ENCODE peak calls at places on chromosomes 1 and 21, in nine cellular contexts. One of them, this sample, is unnamed.

GRCh38 chr1:7407980-7408770 is 362.9 kb upstream of the VAMP3 start:
- DNase-seq in amniotic epithelial cell: no peak
- DNase-seq in posterior cingulate gyrus: no peak
- DNase-seq in EH: no peak
- DNase-seq in stimulated activated CD8-positive, alpha-beta memory T cell treated with anti-CD3 and anti-CD28 coated beads, Interleukin-2, amount 100 ng/mL, for 48 hours: no peak
- DNase-seq in anterior cingulate cortex: no peak
- DNase-seq in HT1080: no peak
- DNase-seq in astrocyte of the hippocampus: no peak
- DNase-seq in NCI-H524: no peak
- DNase-seq in this sample: no peak

GRCh38 chr21:43335119-43335518 is 91.8 kb downstream of the SIK1 start:
- DNase-seq in amniotic epithelial cell: no peak
- DNase-seq in posterior cingulate gyrus: no peak
- DNase-seq in EH: no peak
- DNase-seq in stimulated activated CD8-positive, alpha-beta memory T cell treated with anti-CD3 and anti-CD28 coated beads, Interleukin-2, amount 100 ng/mL, for 48 hours: no peak
- DNase-seq in anterior cingulate cortex: no peak
- DNase-seq in HT1080: no peak
- DNase-seq in astrocyte of the hippocampus: no peak
- DNase-seq in NCI-H524: no peak
- DNase-seq in this sample: no peak

GRCh38 chr1:41674501-41674900 is 190.0 kb upstream of the EDN2 start:
- DNase-seq in amniotic epithelial cell: no peak
- DNase-seq in posterior cingulate gyrus: no peak
- DNase-seq in EH: no peak
- DNase-seq in stimulated activated CD8-positive, alpha-beta memory T cell treated with anti-CD3 and anti-CD28 coated beads, Interleukin-2, amount 100 ng/mL, for 48 hours: no peak
- DNase-seq in anterior cingulate cortex: no peak
- DNase-seq in HT1080: no peak
- DNase-seq in astrocyte of the hippocampus: no peak
- DNase-seq in NCI-H524: no peak
- DNase-seq in this sample: no peak

GRCh38 chr1:147389532-147390184 is 147.2 kb downstream of the CHD1L start:
- DNase-seq in amniotic epithelial cell: peak; percentile 43
- DNase-seq in posterior cingulate gyrus: no peak
- DNase-seq in EH: peak; percentile 66
- DNase-seq in stimulated activated CD8-positive, alpha-beta memory T cell treated with anti-CD3 and anti-CD28 coated beads, Interleukin-2, amount 100 ng/mL, for 48 hours: no peak
- DNase-seq in anterior cingulate cortex: no peak
- DNase-seq in HT1080: peak; percentile 35
- DNase-seq in astrocyte of the hippocampus: peak; percentile 69
- DNase-seq in NCI-H524: peak; percentile 29
- DNase-seq in this sample: peak; percentile 76

GRCh38 chr1:248618878-248619277 is 16.0 kb downstream of the OR2T11 start:
- DNase-seq in amniotic epithelial cell: peak; percentile 4
- DNase-seq in posterior cingulate gyrus: peak; percentile 58
- DNase-seq in EH: peak; percentile 60
- DNase-seq in stimulated activated CD8-positive, alpha-beta memory T cell treated with anti-CD3 and anti-CD28 coated beads, Interleukin-2, amount 100 ng/mL, for 48 hours: peak; percentile 38
- DNase-seq in anterior cingulate cortex: no peak
- DNase-seq in HT1080: peak; percentile 35
- DNase-seq in astrocyte of the hippocampus: peak; percentile 12
- DNase-seq in NCI-H524: peak; percentile 18
- DNase-seq in this sample: peak; percentile 0

GRCh38 chr1:52482326-52483004 is 70.4 kb downstream of the TUT4 start:
- DNase-seq in amniotic epithelial cell: peak; percentile 18
- DNase-seq in posterior cingulate gyrus: no peak
- DNase-seq in EH: peak; percentile 2
- DNase-seq in stimulated activated CD8-positive, alpha-beta memory T cell treated with anti-CD3 and anti-CD28 coated beads, Interleukin-2, amount 100 ng/mL, for 48 hours: no peak
- DNase-seq in anterior cingulate cortex: no peak
- DNase-seq in HT1080: no peak
- DNase-seq in astrocyte of the hippocampus: no peak
- DNase-seq in NCI-H524: no peak
- DNase-seq in this sample: no peak

GRCh38 chr1:30043731-30044408 is 679.5 kb downstream of the MATN1 start:
- DNase-seq in amniotic epithelial cell: no peak
- DNase-seq in posterior cingulate gyrus: no peak
- DNase-seq in EH: no peak
- DNase-seq in stimulated activated CD8-positive, alpha-beta memory T cell treated with anti-CD3 and anti-CD28 coated beads, Interleukin-2, amount 100 ng/mL, for 48 hours: no peak
- DNase-seq in anterior cingulate cortex: no peak
- DNase-seq in HT1080: no peak
- DNase-seq in astrocyte of the hippocampus: no peak
- DNase-seq in NCI-H524: no peak
- DNase-seq in this sample: no peak

GRCh38 chr1:150548632-150549495 is at the start of gene ADAMTSL4:
- DNase-seq in amniotic epithelial cell: peak; percentile 76
- DNase-seq in posterior cingulate gyrus: no peak
- DNase-seq in EH: peak; percentile 82
- DNase-seq in stimulated activated CD8-positive, alpha-beta memory T cell treated with anti-CD3 and anti-CD28 coated beads, Interleukin-2, amount 100 ng/mL, for 48 hours: no peak
- DNase-seq in anterior cingulate cortex: peak; percentile 35
- DNase-seq in HT1080: peak; percentile 52
- DNase-seq in astrocyte of the hippocampus: peak; percentile 86
- DNase-seq in NCI-H524: no peak
- DNase-seq in this sample: peak; percentile 88

GRCh38 chr1:88061106-88061829 is 622.8 kb upstream of the PKN2 start:
- DNase-seq in amniotic epithelial cell: peak; percentile 68
- DNase-seq in posterior cingulate gyrus: peak; percentile 30
- DNase-seq in EH: peak; percentile 64
- DNase-seq in stimulated activated CD8-positive, alpha-beta memory T cell treated with anti-CD3 and anti-CD28 coated beads, Interleukin-2, amount 100 ng/mL, for 48 hours: no peak
- DNase-seq in anterior cingulate cortex: peak; percentile 0
- DNase-seq in HT1080: peak; percentile 53
- DNase-seq in astrocyte of the hippocampus: peak; percentile 69
- DNase-seq in NCI-H524: no peak
- DNase-seq in this sample: peak; percentile 86

GRCh38 chr1:186531561-186532165 is 70.7 kb upstream of the PDC start:
- DNase-seq in amniotic epithelial cell: peak; percentile 68
- DNase-seq in posterior cingulate gyrus: no peak
- DNase-seq in EH: peak; percentile 89
- DNase-seq in stimulated activated CD8-positive, alpha-beta memory T cell treated with anti-CD3 and anti-CD28 coated beads, Interleukin-2, amount 100 ng/mL, for 48 hours: no peak
- DNase-seq in anterior cingulate cortex: no peak
- DNase-seq in HT1080: peak; percentile 68
- DNase-seq in astrocyte of the hippocampus: peak; percentile 35
- DNase-seq in NCI-H524: no peak
- DNase-seq in this sample: no peak

GRCh38 chr1:210239295-210240155 is 6.9 kb downstream of the SERTAD4 start:
- DNase-seq in amniotic epithelial cell: peak; percentile 92
- DNase-seq in posterior cingulate gyrus: no peak
- DNase-seq in EH: peak; percentile 96
- DNase-seq in stimulated activated CD8-positive, alpha-beta memory T cell treated with anti-CD3 and anti-CD28 coated beads, Interleukin-2, amount 100 ng/mL, for 48 hours: no peak
- DNase-seq in anterior cingulate cortex: peak; percentile 39
- DNase-seq in HT1080: peak; percentile 80
- DNase-seq in astrocyte of the hippocampus: peak; percentile 79
- DNase-seq in NCI-H524: no peak
- DNase-seq in this sample: peak; percentile 69

GRCh38 chr1:45089711-45090110 is 77.7 kb downstream of the UROD start:
- DNase-seq in amniotic epithelial cell: no peak
- DNase-seq in posterior cingulate gyrus: no peak
- DNase-seq in EH: no peak
- DNase-seq in stimulated activated CD8-positive, alpha-beta memory T cell treated with anti-CD3 and anti-CD28 coated beads, Interleukin-2, amount 100 ng/mL, for 48 hours: no peak
- DNase-seq in anterior cingulate cortex: no peak
- DNase-seq in HT1080: no peak
- DNase-seq in astrocyte of the hippocampus: no peak
- DNase-seq in NCI-H524: no peak
- DNase-seq in this sample: no peak

GRCh38 chr21:36478941-36479340 is 981 bp downstream of the CLDN14 start:
- DNase-seq in amniotic epithelial cell: no peak
- DNase-seq in posterior cingulate gyrus: peak; percentile 25
- DNase-seq in EH: peak; percentile 44
- DNase-seq in stimulated activated CD8-positive, alpha-beta memory T cell treated with anti-CD3 and anti-CD28 coated beads, Interleukin-2, amount 100 ng/mL, for 48 hours: no peak
- DNase-seq in anterior cingulate cortex: no peak
- DNase-seq in HT1080: no peak
- DNase-seq in astrocyte of the hippocampus: peak; percentile 48
- DNase-seq in NCI-H524: no peak
- DNase-seq in this sample: peak; percentile 17

GRCh38 chr21:39048064-39048463 is 135.2 kb downstream of the PSMG1 start:
- DNase-seq in amniotic epithelial cell: peak; percentile 82
- DNase-seq in posterior cingulate gyrus: no peak
- DNase-seq in EH: peak; percentile 43
- DNase-seq in stimulated activated CD8-positive, alpha-beta memory T cell treated with anti-CD3 and anti-CD28 coated beads, Interleukin-2, amount 100 ng/mL, for 48 hours: no peak
- DNase-seq in anterior cingulate cortex: no peak
- DNase-seq in HT1080: peak; percentile 43
- DNase-seq in astrocyte of the hippocampus: peak; percentile 87
- DNase-seq in NCI-H524: no peak
- DNase-seq in this sample: peak; percentile 99

GRCh38 chr1:109503935-109504334 is 5.6 kb downstream of the AMIGO1 start:
- DNase-seq in amniotic epithelial cell: no peak
- DNase-seq in posterior cingulate gyrus: no peak
- DNase-seq in EH: no peak
- DNase-seq in stimulated activated CD8-positive, alpha-beta memory T cell treated with anti-CD3 and anti-CD28 coated beads, Interleukin-2, amount 100 ng/mL, for 48 hours: no peak
- DNase-seq in anterior cingulate cortex: no peak
- DNase-seq in HT1080: no peak
- DNase-seq in astrocyte of the hippocampus: no peak
- DNase-seq in NCI-H524: no peak
- DNase-seq in this sample: no peak

GRCh38 chr1:187474266-187474665 is 645.5 kb downstream of the PLA2G4A start:
- DNase-seq in amniotic epithelial cell: peak; percentile 90
- DNase-seq in posterior cingulate gyrus: no peak
- DNase-seq in EH: peak; percentile 38
- DNase-seq in stimulated activated CD8-positive, alpha-beta memory T cell treated with anti-CD3 and anti-CD28 coated beads, Interleukin-2, amount 100 ng/mL, for 48 hours: no peak
- DNase-seq in anterior cingulate cortex: no peak
- DNase-seq in HT1080: no peak
- DNase-seq in astrocyte of the hippocampus: peak; percentile 60
- DNase-seq in NCI-H524: peak; percentile 17
- DNase-seq in this sample: no peak

GRCh38 chr1:74012583-74012982 is 185.4 kb downstream of the LRRIQ3 start:
- DNase-seq in amniotic epithelial cell: no peak
- DNase-seq in posterior cingulate gyrus: no peak
- DNase-seq in EH: no peak
- DNase-seq in stimulated activated CD8-positive, alpha-beta memory T cell treated with anti-CD3 and anti-CD28 coated beads, Interleukin-2, amount 100 ng/mL, for 48 hours: no peak
- DNase-seq in anterior cingulate cortex: no peak
- DNase-seq in HT1080: no peak
- DNase-seq in astrocyte of the hippocampus: no peak
- DNase-seq in NCI-H524: no peak
- DNase-seq in this sample: no peak

GRCh38 chr1:179754031-179754624 is 11.0 kb downstream of the FAM163A start:
- DNase-seq in amniotic epithelial cell: peak; percentile 95
- DNase-seq in posterior cingulate gyrus: no peak
- DNase-seq in EH: peak; percentile 89
- DNase-seq in stimulated activated CD8-positive, alpha-beta memory T cell treated with anti-CD3 and anti-CD28 coated beads, Interleukin-2, amount 100 ng/mL, for 48 hours: no peak
- DNase-seq in anterior cingulate cortex: no peak
- DNase-seq in HT1080: peak; percentile 76
- DNase-seq in astrocyte of the hippocampus: peak; percentile 82
- DNase-seq in NCI-H524: no peak
- DNase-seq in this sample: no peak

GRCh38 chr1:67405473-67406245 is 24.5 kb downstream of the SERBP1 start:
- DNase-seq in amniotic epithelial cell: no peak
- DNase-seq in posterior cingulate gyrus: no peak
- DNase-seq in EH: no peak
- DNase-seq in stimulated activated CD8-positive, alpha-beta memory T cell treated with anti-CD3 and anti-CD28 coated beads, Interleukin-2, amount 100 ng/mL, for 48 hours: no peak
- DNase-seq in anterior cingulate cortex: no peak
- DNase-seq in HT1080: no peak
- DNase-seq in astrocyte of the hippocampus: no peak
- DNase-seq in NCI-H524: no peak
- DNase-seq in this sample: no peak

GRCh38 chr1:184056921-184057496 is 5.5 kb downstream of the TSEN15 start:
- DNase-seq in amniotic epithelial cell: peak; percentile 61
- DNase-seq in posterior cingulate gyrus: no peak
- DNase-seq in EH: peak; percentile 94
- DNase-seq in stimulated activated CD8-positive, alpha-beta memory T cell treated with anti-CD3 and anti-CD28 coated beads, Interleukin-2, amount 100 ng/mL, for 48 hours: no peak
- DNase-seq in anterior cingulate cortex: no peak
- DNase-seq in HT1080: peak; percentile 72
- DNase-seq in astrocyte of the hippocampus: peak; percentile 77
- DNase-seq in NCI-H524: no peak
- DNase-seq in this sample: peak; percentile 84

GRCh38 chr1:167695756-167696561 is 25.8 kb upstream of the MPZL1 start:
- DNase-seq in amniotic epithelial cell: no peak
- DNase-seq in posterior cingulate gyrus: no peak
- DNase-seq in EH: no peak
- DNase-seq in stimulated activated CD8-positive, alpha-beta memory T cell treated with anti-CD3 and anti-CD28 coated beads, Interleukin-2, amount 100 ng/mL, for 48 hours: no peak
- DNase-seq in anterior cingulate cortex: no peak
- DNase-seq in HT1080: no peak
- DNase-seq in astrocyte of the hippocampus: no peak
- DNase-seq in NCI-H524: no peak
- DNase-seq in this sample: no peak

GRCh38 chr1:117655220-117655577 is 49.4 kb downstream of the TENT5C start:
- DNase-seq in amniotic epithelial cell: peak; percentile 37
- DNase-seq in posterior cingulate gyrus: no peak
- DNase-seq in EH: no peak
- DNase-seq in stimulated activated CD8-positive, alpha-beta memory T cell treated with anti-CD3 and anti-CD28 coated beads, Interleukin-2, amount 100 ng/mL, for 48 hours: no peak
- DNase-seq in anterior cingulate cortex: no peak
- DNase-seq in HT1080: peak; percentile 25
- DNase-seq in astrocyte of the hippocampus: no peak
- DNase-seq in NCI-H524: no peak
- DNase-seq in this sample: no peak

GRCh38 chr1:32179193-32179442 is 357 bp upstream of the TXLNA start:
- DNase-seq in amniotic epithelial cell: no peak
- DNase-seq in posterior cingulate gyrus: no peak
- DNase-seq in EH: no peak
- DNase-seq in stimulated activated CD8-positive, alpha-beta memory T cell treated with anti-CD3 and anti-CD28 coated beads, Interleukin-2, amount 100 ng/mL, for 48 hours: no peak
- DNase-seq in anterior cingulate cortex: no peak
- DNase-seq in HT1080: no peak
- DNase-seq in astrocyte of the hippocampus: no peak
- DNase-seq in NCI-H524: no peak
- DNase-seq in this sample: no peak

GRCh38 chr1:59814901-59815825 is at the start of gene HOOK1:
- DNase-seq in amniotic epithelial cell: no peak
- DNase-seq in posterior cingulate gyrus: no peak
- DNase-seq in EH: no peak
- DNase-seq in stimulated activated CD8-positive, alpha-beta memory T cell treated with anti-CD3 and anti-CD28 coated beads, Interleukin-2, amount 100 ng/mL, for 48 hours: no peak
- DNase-seq in anterior cingulate cortex: no peak
- DNase-seq in HT1080: no peak
- DNase-seq in astrocyte of the hippocampus: peak; percentile 7
- DNase-seq in NCI-H524: peak; percentile 20
- DNase-seq in this sample: peak; percentile 28

GRCh38 chr1:145692785-145693443 is 14.3 kb downstream of the PDZK1 start:
- DNase-seq in amniotic epithelial cell: peak; percentile 12
- DNase-seq in posterior cingulate gyrus: no peak
- DNase-seq in EH: no peak
- DNase-seq in stimulated activated CD8-positive, alpha-beta memory T cell treated with anti-CD3 and anti-CD28 coated beads, Interleukin-2, amount 100 ng/mL, for 48 hours: no peak
- DNase-seq in anterior cingulate cortex: no peak
- DNase-seq in HT1080: no peak
- DNase-seq in astrocyte of the hippocampus: no peak
- DNase-seq in NCI-H524: no peak
- DNase-seq in this sample: no peak

GRCh38 chr1:38451541-38451993 is 405.0 kb upstream of the POU3F1 start:
- DNase-seq in amniotic epithelial cell: no peak
- DNase-seq in posterior cingulate gyrus: peak; percentile 42
- DNase-seq in EH: peak; percentile 60
- DNase-seq in stimulated activated CD8-positive, alpha-beta memory T cell treated with anti-CD3 and anti-CD28 coated beads, Interleukin-2, amount 100 ng/mL, for 48 hours: no peak
- DNase-seq in anterior cingulate cortex: peak; percentile 28
- DNase-seq in HT1080: peak; percentile 39
- DNase-seq in astrocyte of the hippocampus: peak; percentile 94
- DNase-seq in NCI-H524: no peak
- DNase-seq in this sample: peak; percentile 87

GRCh38 chr1:244221961-244222360 is 170.9 kb downstream of the ZBTB18 start:
- DNase-seq in amniotic epithelial cell: peak; percentile 56
- DNase-seq in posterior cingulate gyrus: no peak
- DNase-seq in EH: peak; percentile 63
- DNase-seq in stimulated activated CD8-positive, alpha-beta memory T cell treated with anti-CD3 and anti-CD28 coated beads, Interleukin-2, amount 100 ng/mL, for 48 hours: no peak
- DNase-seq in anterior cingulate cortex: no peak
- DNase-seq in HT1080: no peak
- DNase-seq in astrocyte of the hippocampus: peak; percentile 39
- DNase-seq in NCI-H524: no peak
- DNase-seq in this sample: no peak

This sample was measured in mesendoderm.